ENCODE peak calls at places on chromosomes 5 and 9, in six cellular contexts. P, Z, D, A, X and T are unnamed samples.

GRCh38 chr9:110192531-110193326 is 15.2 kb downstream of the C9orf152 start:
- DNase-seq in X (peak; percentile 84), D (peak; percentile 78), P (no peak), A (no peak), Z (peak; percentile 87), T (no peak)

GRCh38 chr5:56190500-56190899 is 42.6 kb downstream of the ANKRD55 start:
- DNase-seq in D (peak; percentile 80), P (no peak), X (peak; percentile 44), A (no peak), Z (no peak), T (no peak)

GRCh38 chr9:111158375-111158774 is 120.1 kb upstream of the LPAR1 start:
- DNase-seq in D (peak; percentile 14), Z (no peak), P (no peak), A (no peak), X (no peak), T (no peak)

GRCh38 chr9:107946364-107947137 is 457.0 kb upstream of the KLF4 start:
- DNase-seq in P (no peak), D (no peak), Z (no peak), A (no peak), X (no peak), T (no peak)

GRCh38 chr5:162444129-162444762 is 376.7 kb downstream of the GABRG2 start:
- DNase-seq in Z (no peak), X (no peak), P (no peak), A (no peak), D (no peak), T (no peak)

GRCh38 chr9:133031496-133031911 is 707 bp downstream of the GTF3C5 start:
- DNase-seq in D (no peak), A (no peak), P (no peak), X (no peak), Z (no peak), T (no peak)

GRCh38 chr5:173710528-173710927 is 94.1 kb upstream of the BOD1 start:
- DNase-seq in P (no peak), X (no peak), A (no peak), D (no peak), Z (no peak), T (no peak)

GRCh38 chr5:17089690-17090089 is 127.7 kb upstream of the BASP1 start:
- DNase-seq in D (peak; percentile 57), A (no peak), Z (peak; percentile 69), X (no peak), P (no peak), T (no peak)

GRCh38 chr5:83197326-83197725 is 120.0 kb downstream of the XRCC4 start:
- DNase-seq in A (no peak), Z (no peak), P (no peak), D (no peak), X (no peak), T (no peak)

GRCh38 chr5:88682797-88683496 is 200.0 kb downstream of the MEF2C start:
- DNase-seq in Z (no peak), A (no peak), P (no peak), X (no peak), D (no peak), T (no peak)

GRCh38 chr5:33850100-33850594 is 41.6 kb downstream of the ADAMTS12 start:
- DNase-seq in Z (no peak), A (no peak), X (peak; percentile 83), P (peak; percentile 55), D (peak; percentile 75), T (no peak)

GRCh38 chr9:90290716-90291485 is 351.7 kb downstream of the DIRAS2 start:
- DNase-seq in Z (no peak), X (peak; percentile 75), P (no peak), D (peak; percentile 42), A (no peak), T (no peak)

GRCh38 chr9:36764364-36765076 is 191.8 kb downstream of the MELK start:
- DNase-seq in P (no peak), X (no peak), Z (no peak), D (no peak), A (no peak), T (no peak)

GRCh38 chr5:66306105-66306843 is 162.2 kb downstream of the SREK1 start:
- DNase-seq in Z (peak; percentile 54), X (peak; percentile 68), A (peak; percentile 47), P (peak; percentile 74), D (peak; percentile 63), T (peak; percentile 57)

GRCh38 chr5:446864-447263 is 3.9 kb downstream of the EXOC3 start:
- DNase-seq in P (peak; percentile 19), A (no peak), Z (no peak), X (peak; percentile 59), D (peak; percentile 51), T (no peak)

GRCh38 chr9:130260816-130261765 is 4.5 kb upstream of the HMCN2 start:
- DNase-seq in X (no peak), P (no peak), D (no peak), Z (no peak), A (no peak), T (no peak)

GRCh38 chr5:107670927-107671741 is at the start of gene EFNA5:
- DNase-seq in Z (peak; percentile 35), P (peak; percentile 66), A (no peak), X (peak; percentile 71), D (peak; percentile 46), T (no peak)

GRCh38 chr5:179427676-179428056 is 82.4 kb upstream of the ADAMTS2 start:
- DNase-seq in A (no peak), X (no peak), P (no peak), D (no peak), Z (no peak), T (no peak)

GRCh38 chr9:99176527-99177013 is 45.2 kb downstream of the ALG2 start:
- DNase-seq in P (no peak), X (no peak), A (no peak), D (no peak), Z (no peak), T (no peak)

GRCh38 chr5:38347040-38347763 is 88.8 kb downstream of the EGFLAM start:
- DNase-seq in D (no peak), X (no peak), P (no peak), A (no peak), Z (no peak), T (no peak)

GRCh38 chr5:56350595-56351170 is 117.6 kb upstream of the ANKRD55 start:
- DNase-seq in X (peak; percentile 94), D (peak; percentile 96), Z (peak; percentile 82), P (no peak), A (no peak), T (no peak)

GRCh38 chr5:1006656-1007071 is 1.9 kb upstream of the NKD2 start:
- DNase-seq in A (no peak), D (no peak), P (no peak), X (no peak), Z (no peak), T (no peak)

GRCh38 chr5:172506921-172507320 is 52.6 kb upstream of the SH3PXD2B start:
- DNase-seq in P (peak; percentile 8), D (no peak), X (no peak), A (no peak), Z (no peak), T (no peak)

GRCh38 chr5:15010936-15011335 is 139.4 kb upstream of the ANKH start:
- DNase-seq in X (peak; percentile 4), P (no peak), Z (no peak), A (no peak), D (no peak), T (no peak)

GRCh38 chr9:97518909-97519307 is 17.4 kb downstream of the TMOD1 start:
- DNase-seq in X (peak; percentile 93), A (no peak), D (peak; percentile 92), Z (no peak), P (no peak), T (no peak)

GRCh38 chr5:73282383-73282782 is 109.4 kb downstream of the TMEM174 start:
- DNase-seq in A (no peak), X (no peak), P (no peak), Z (no peak), D (no peak), T (no peak)

GRCh38 chr5:64794053-64794770 is 25.5 kb downstream of the CWC27 start:
- DNase-seq in Z (no peak), D (no peak), P (no peak), X (no peak), A (no peak), T (no peak)

GRCh38 chr9:4220361-4220760 is 79.5 kb downstream of the GLIS3 start:
- DNase-seq in Z (no peak), X (no peak), D (no peak), A (no peak), P (no peak), T (no peak)

GRCh38 chr9:4224181-4224580 is 75.7 kb downstream of the GLIS3 start:
- DNase-seq in P (no peak), X (no peak), D (no peak), Z (no peak), A (no peak), T (no peak)

GRCh38 chr9:4222357-4222756 is 77.5 kb downstream of the GLIS3 start:
- DNase-seq in P (no peak), D (no peak), A (no peak), X (peak; percentile 32), Z (no peak), T (no peak)

GRCh38 chr9:4223434-4223833 is 76.4 kb downstream of the GLIS3 start:
- DNase-seq in D (no peak), P (no peak), X (no peak), Z (peak; percentile 15), A (no peak), T (no peak)

GRCh38 chr9:4221936-4222335 is 77.9 kb downstream of the GLIS3 start:
- DNase-seq in P (no peak), D (no peak), A (no peak), X (no peak), Z (no peak), T (no peak)
- H3K14ac ChIP-seq in P (no peak overlapping the region), D (peak overlapping the region; percentile 34), A (no peak overlapping the region), X (no peak overlapping the region), Z (no peak overlapping the region), T (no peak overlapping the region)

DNA sequence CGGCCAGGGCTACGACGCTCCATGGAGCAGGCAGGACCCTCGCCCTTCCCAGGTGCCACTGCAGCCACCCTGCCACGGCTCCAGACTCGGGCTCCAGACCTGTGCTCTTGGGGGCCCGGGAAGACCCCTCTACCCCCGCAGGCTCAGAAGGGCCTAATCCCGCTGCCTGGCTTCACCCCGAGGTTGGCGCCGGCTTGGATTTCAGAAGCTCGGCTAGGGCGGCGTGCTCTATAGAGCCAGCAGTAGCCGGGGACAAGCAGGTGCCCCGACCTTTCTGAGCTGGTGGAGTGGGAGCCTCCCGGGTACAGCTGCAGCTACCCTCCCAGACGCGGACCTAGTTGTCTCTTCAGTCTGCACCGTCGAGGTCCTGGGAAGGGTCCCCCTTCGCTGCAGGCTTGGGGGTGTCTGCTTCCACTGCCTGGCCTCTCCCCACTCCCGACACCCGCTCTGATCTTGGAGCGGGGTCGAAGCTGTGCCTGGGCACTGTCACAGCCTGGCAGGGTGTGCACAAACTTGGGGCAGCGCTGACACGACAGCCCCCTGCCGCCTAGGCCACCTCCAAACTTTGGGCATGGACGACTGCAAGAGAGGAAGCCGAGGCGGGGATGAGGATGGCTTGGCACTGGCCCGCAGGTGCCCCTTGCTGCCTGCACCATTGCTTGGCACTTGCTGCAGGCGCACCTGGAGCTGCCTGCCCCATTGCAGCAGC is 1366.1 kb upstream of the CDH9 start:
- DNase-seq in A (no peak), P (no peak), D (no peak), Z (no peak), X (no peak), T (no peak)
- H2AK5ac ChIP-seq in A (peak overlapping the region; percentile 88), P (no peak overlapping the region), D (no peak overlapping the region), Z (peak overlapping the region; percentile 73), X (peak overlapping the region; percentile 53), T (no peak overlapping the region)

GRCh38 chr5:158990979-158991378 is 108.7 kb downstream of the EBF1 start:
- DNase-seq in Z (no peak), D (no peak), X (no peak), A (no peak), P (no peak), T (no peak)
- H3K14ac ChIP-seq in Z (no peak overlapping the region), D (no peak overlapping the region), X (no peak overlapping the region), A (no peak overlapping the region), P (no peak overlapping the region), T (no peak overlapping the region)

GRCh38 chr5:135862744-135863143 is 28.3 kb downstream of the SLC25A48 start:
- DNase-seq in P (no peak), Z (no peak), A (no peak), D (no peak), X (no peak), T (no peak)
- H2AK5ac ChIP-seq in P (no peak overlapping the region), Z (no peak overlapping the region), A (no peak overlapping the region), D (no peak overlapping the region), X (no peak overlapping the region), T (no peak overlapping the region)